ENCODE peak calls at places on chromosomes 5 and 9, in ten cellular contexts. N is stimulated activated CD4-positive, alpha-beta T cell treated with anti-CD3 and anti-CD28 coated beads, Interleukin-1b, Interleukin-23, amount 100 ng/mL, for 48 hours; S is progenitor cell of endocrine pancreas; B is neural progenitor cell; O is AG08396; I is KBM-7; T is NCI-H1092 treated with DMSO at 0.1 percent for 48 hours; K is CD14-positive monocyte; Q is activated T-helper 1 cell treated with anti-CD3 and anti-CD28 coated beads, Interleukin-2, amount 50 U/mL, for 16 hours; U is activated T-helper 9 cell treated with anti-CD3 and anti-CD28 coated beads, Interleukin-2, amount 50 U/mL, for 16 hours. A is an unnamed sample.

GRCh38 chr5:95083606-95084005 is 201.3 kb downstream of the MCTP1 start:
- DNase-seq in N (no peak), T (no peak), I (no peak), B (no peak), U (no peak), S (no peak), K (no peak), Q (no peak), O (no peak), A (no peak)

GRCh38 chr9:72509053-72509452 is 12.4 kb upstream of the TMC1 start:
- DNase-seq in S (no peak), U (no peak), Q (no peak), I (no peak), O (no peak), T (no peak), N (no peak), K (no peak), B (no peak), A (no peak)

GRCh38 chr9:129962889-129963703 is 79.9 kb downstream of the FNBP1 start:
- DNase-seq in N (peak; percentile 78), T (no peak), S (no peak), I (peak; percentile 64), B (peak; percentile 21), O (peak; percentile 26), K (peak; percentile 69), Q (peak; percentile 45), U (peak; percentile 58), A (peak; percentile 65)

GRCh38 chr9:22158983-22159382 is 149.9 kb upstream of the CDKN2B start:
- DNase-seq in B (no peak), K (peak; percentile 72), I (peak; percentile 87), U (no peak), Q (no peak), T (no peak), N (no peak), S (no peak), O (no peak), A (no peak)

GRCh38 chr5:59146729-59147128 is 563.9 kb downstream of the RAB3C start:
- DNase-seq in T (no peak), S (no peak), O (no peak), B (no peak), K (no peak), I (no peak), Q (no peak), N (no peak), U (no peak), A (no peak)

GRCh38 chr9:14466828-14467227 is 152.9 kb upstream of the NFIB start:
- DNase-seq in O (no peak), K (no peak), N (no peak), T (no peak), U (no peak), Q (no peak), I (no peak), S (no peak), B (no peak), A (no peak)

GRCh38 chr5:1814183-1815020 is 13.2 kb downstream of the NDUFS6 start:
- DNase-seq in S (no peak), Q (no peak), I (no peak), U (no peak), B (no peak), N (no peak), T (no peak), O (no peak), K (no peak), A (no peak)

GRCh38 chr5:83472508-83473343 is 1.2 kb downstream of the VCAN start:
- DNase-seq in I (no peak), K (peak; percentile 49), B (peak; percentile 70), Q (no peak), U (no peak), O (peak; percentile 73), S (peak; percentile 30), T (no peak), N (no peak), A (no peak)

GRCh38 chr5:172906436-172906835 is 52.8 kb upstream of the RPL26L1 start:
- DNase-seq in K (no peak), N (no peak), O (peak; percentile 25), S (no peak), T (no peak), U (no peak), I (no peak), Q (no peak), B (no peak), A (no peak)

GRCh38 chr9:134099123-134099761 is 31.4 kb upstream of the BRD3 start:
- DNase-seq in B (peak; percentile 29), N (peak; percentile 51), U (peak; percentile 17), I (peak; percentile 78), S (no peak), O (peak; percentile 48), T (peak; percentile 2), K (peak; percentile 47), Q (no peak), A (peak; percentile 26)

A was measured in prostate gland.